ENCODE peak calls at places on chromosomes 1 and 21, in four cellular contexts. D, C, N and W are unnamed samples.
A peak's percentile ranks its signal among the peaks of the same experiment; 100 is the strongest.

GRCh38 chr1:171115280-171115897 is 24.7 kb downstream of the FMO3 start:
- DNase-seq in C (no peak), D (no peak), N (no peak), W (no peak)

GRCh38 chr1:161739865-161740566 is 9.6 kb upstream of the DUSP12 start:
- DNase-seq in C (no peak), D (no peak), N (no peak), W (no peak)

GRCh38 chr1:6037338-6037762 is 8.3 kb upstream of the KCNAB2 start:
- DNase-seq in D (no peak), C (peak; percentile 34), N (no peak), W (peak; percentile 44)

GRCh38 chr1:225694151-225694603 is 41.3 kb upstream of the ENAH start:
- DNase-seq in N (no peak), D (no peak), C (peak; percentile 56), W (peak; percentile 87)

GRCh38 chr1:107648071-107648470 is 316.9 kb downstream of the VAV3 start:
- DNase-seq in C (peak; percentile 78), N (no peak), D (no peak), W (no peak)

GRCh38 chr1:37574834-37575479 is 18.2 kb downstream of the DNALI1 start:
- DNase-seq in N (no peak), D (no peak), C (peak; percentile 91), W (no peak)

GRCh38 chr1:98496246-98496995 is 165.1 kb upstream of the SNX7 start:
- DNase-seq in N (no peak), C (peak; percentile 11), D (no peak), W (no peak)

GRCh38 chr1:200306954-200307754 is 102.7 kb downstream of the ZNF281 start:
- DNase-seq in D (no peak), N (no peak), C (peak; percentile 46), W (peak; percentile 42)

GRCh38 chr1:27968692-27969091 is 8.9 kb downstream of the XKR8 start:
- DNase-seq in N (no peak), D (no peak), C (peak; percentile 94), W (peak; percentile 7)

GRCh38 chr1:66253330-66253921 is 280.5 kb upstream of the SGIP1 start:
- DNase-seq in N (no peak), D (no peak), C (peak; percentile 85), W (peak; percentile 76)

GRCh38 chr1:226608699-226609505 is 60.3 kb downstream of the STUM start:
- DNase-seq in C (peak; percentile 59), N (peak; percentile 88), D (peak; percentile 89), W (peak; percentile 83)

GRCh38 chr21:39079617-39080016 is 103.6 kb downstream of the PSMG1 start:
- DNase-seq in D (no peak), N (no peak), C (peak; percentile 33), W (no peak)

GRCh38 chr1:164914208-164914607 is 355.2 kb downstream of the PBX1 start:
- DNase-seq in C (peak; percentile 57), N (no peak), D (no peak), W (peak; percentile 28)

GRCh38 chr1:43569175-43569574 is 38.5 kb downstream of the PTPRF start:
- DNase-seq in N (no peak), D (no peak), C (no peak), W (no peak)

GRCh38 chr1:230102472-230102871 is 35.4 kb downstream of the GALNT2 start:
- DNase-seq in N (no peak), D (no peak), C (no peak), W (no peak)

GRCh38 chr1:226487921-226488320 is 60.6 kb upstream of the STUM start:
- DNase-seq in D (peak; percentile 17), N (no peak), C (no peak), W (no peak)

GRCh38 chr1:193919827-193920226 is 733.4 kb upstream of the B3GALT2 start:
- DNase-seq in N (no peak), C (peak; percentile 22), D (no peak), W (peak; percentile 6)

GRCh38 chr1:32896451-32896850 is 4.7 kb downstream of the TMEM54 start:
- DNase-seq in N (no peak), D (no peak), C (no peak), W (no peak)

DNA sequence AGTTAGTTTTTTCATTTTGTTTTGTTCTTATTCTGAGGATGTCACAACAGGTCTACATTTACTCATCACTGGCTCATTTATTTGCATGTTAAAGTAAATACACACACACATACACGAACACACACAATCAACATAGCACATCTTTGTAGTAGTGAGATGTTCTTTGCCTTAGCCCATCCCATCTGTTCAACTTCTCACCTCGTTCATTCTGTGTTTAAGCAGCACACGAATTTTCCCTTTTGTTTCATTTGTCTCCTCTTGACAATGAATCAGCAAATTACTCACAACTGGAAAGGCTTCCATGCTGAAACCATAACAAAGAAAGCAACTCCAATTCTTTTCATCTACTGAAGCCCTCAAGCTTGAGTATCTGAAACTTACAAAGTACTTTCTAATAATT is 133.3 kb upstream of the CHRM3 start:
- DNase-seq in N (no peak), D (no peak), C (no peak), W (no peak)
- H4K5ac ChIP-seq in N (no peak overlapping the region), D (no peak overlapping the region), C (no peak overlapping the region), W (no peak overlapping the region)

DNA sequence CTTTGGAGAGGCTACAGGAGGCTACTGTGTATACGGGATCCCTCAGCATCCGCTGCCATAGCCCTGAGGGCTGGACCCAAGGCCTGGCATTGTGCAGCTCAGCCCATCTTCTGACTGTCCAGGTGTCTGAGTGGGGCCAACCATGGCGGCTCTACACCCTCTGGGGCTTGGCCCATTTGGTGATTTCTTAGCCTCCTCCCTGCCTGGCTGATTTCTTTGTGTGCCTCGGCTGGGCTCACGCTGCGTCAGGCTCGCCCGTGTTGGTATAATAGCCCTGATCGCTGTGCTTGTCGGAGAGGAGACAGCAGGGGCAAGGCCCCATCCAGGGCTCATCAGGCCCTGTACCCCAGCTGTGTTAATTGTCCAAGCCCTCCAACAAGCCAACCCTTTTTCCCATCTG is 44.0 kb downstream of the NAV1 start:
- DNase-seq in C (no peak), N (no peak), D (no peak), W (no peak)
- H3K4ac ChIP-seq in C (peak overlapping the region; percentile 69), N (no peak overlapping the region), D (no peak overlapping the region), W (no peak overlapping the region)

DNA sequence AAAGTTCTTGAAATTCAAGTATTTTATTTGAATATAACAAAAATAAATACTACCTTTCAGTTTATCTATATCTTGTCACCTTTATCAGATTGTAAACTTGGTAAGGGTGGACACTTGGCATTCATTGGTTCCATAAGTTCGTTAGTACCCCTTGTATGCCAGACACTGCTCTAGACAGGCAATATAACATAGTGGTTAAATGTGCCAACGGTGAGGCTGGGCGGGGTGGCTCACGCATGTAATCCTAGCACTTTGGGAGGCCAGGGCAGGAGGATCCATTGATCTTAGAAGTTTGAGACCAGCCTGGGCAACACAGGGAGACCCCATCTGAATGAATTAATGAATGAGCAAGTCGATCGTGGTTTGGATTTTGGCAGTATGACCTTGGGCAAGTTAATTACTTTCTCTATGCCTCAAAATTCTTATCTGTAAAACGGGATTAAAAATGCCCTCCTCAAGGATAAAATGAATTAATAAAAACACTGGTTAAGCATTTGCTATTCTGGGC is 26.3 kb upstream of the SH3D21 start:
- DNase-seq in N (no peak), D (no peak), C (no peak), W (no peak)
- H4K5ac ChIP-seq in N (no peak overlapping the region), D (no peak overlapping the region), C (no peak overlapping the region), W (no peak overlapping the region)

GRCh38 chr1:151327903-151328674 is 873 bp upstream of the PI4KB start:
- DNase-seq in N (peak; percentile 72), C (no peak), D (peak; percentile 59), W (peak; percentile 63)

GRCh38 chr1:151325231-151325630 is 2.0 kb downstream of the PI4KB start:
- DNase-seq in N (no peak), C (peak; percentile 22), D (no peak), W (no peak)

GRCh38 chr1:151325646-151326429 is 1.4 kb downstream of the PI4KB start:
- DNase-seq in C (peak; percentile 44), D (no peak), N (no peak), W (no peak)

GRCh38 chr1:151326619-151327222 is 495 bp downstream of the PI4KB start:
- DNase-seq in N (no peak), C (peak; percentile 49), D (no peak), W (peak; percentile 29)

GRCh38 chr1:151327223-151327902 is at the start of gene PI4KB:
- DNase-seq in C (peak; percentile 98), D (peak; percentile 95), N (peak; percentile 87), W (peak; percentile 100)
- H3K4ac ChIP-seq in C (peak within 1 kb of the TSS; percentile 94), D (no peak within 1 kb of the TSS), N (no peak within 1 kb of the TSS), W (no peak within 1 kb of the TSS)

GRCh38 chr1:2042830-2043773 is 7.1 kb upstream of the PRKCZ start:
- DNase-seq in N (no peak), D (no peak), C (no peak), W (no peak)
- H4K5ac ChIP-seq in N (no peak overlapping the region), D (no peak overlapping the region), C (no peak overlapping the region), W (no peak overlapping the region)

DNA sequence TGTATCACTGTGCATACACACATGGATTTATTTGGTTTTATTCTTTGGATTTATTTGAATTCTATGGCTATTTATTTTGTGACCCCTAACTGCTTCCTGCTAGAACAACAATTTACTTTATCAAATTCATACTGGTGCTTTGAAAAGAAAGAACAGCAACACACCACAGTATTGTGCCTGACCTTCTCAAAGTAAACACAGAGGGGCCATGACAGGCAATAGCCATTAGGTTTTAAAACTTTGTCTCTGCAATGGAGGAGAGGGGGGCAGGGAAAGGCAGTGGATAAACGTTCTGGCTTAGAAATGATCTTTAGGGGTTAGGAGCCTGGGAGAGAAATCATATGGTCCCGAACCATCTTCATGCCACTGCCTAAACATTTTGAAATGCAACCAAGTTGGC is 40.0 kb downstream of the PLPP3 start:
- DNase-seq in N (no peak), C (no peak), D (no peak), W (no peak)
- H3K4ac ChIP-seq in N (no peak overlapping the region), C (no peak overlapping the region), D (no peak overlapping the region), W (no peak overlapping the region)

GRCh38 chr1:197905699-197906351 is 3.4 kb downstream of the C1orf53 start:
- DNase-seq in N (no peak), D (no peak), C (no peak), W (no peak)

GRCh38 chr1:197910120-197911110 is 6.8 kb upstream of the LHX9 start:
- DNase-seq in C (no peak), N (peak; percentile 53), D (no peak), W (no peak)

GRCh38 chr1:197908695-197909336 is 6.4 kb downstream of the C1orf53 start:
- DNase-seq in D (no peak), C (no peak), N (peak; percentile 55), W (no peak)

GRCh38 chr1:197909346-197909745 is 6.9 kb downstream of the C1orf53 start:
- DNase-seq in C (no peak), D (no peak), N (no peak), W (no peak)

GRCh38 chr1:197907846-197908616 is 5.6 kb downstream of the C1orf53 start:
- DNase-seq in C (no peak), D (no peak), N (no peak), W (no peak)
- H4K5ac ChIP-seq in C (no peak overlapping the region), D (no peak overlapping the region), N (no peak overlapping the region), W (no peak overlapping the region)

DNA sequence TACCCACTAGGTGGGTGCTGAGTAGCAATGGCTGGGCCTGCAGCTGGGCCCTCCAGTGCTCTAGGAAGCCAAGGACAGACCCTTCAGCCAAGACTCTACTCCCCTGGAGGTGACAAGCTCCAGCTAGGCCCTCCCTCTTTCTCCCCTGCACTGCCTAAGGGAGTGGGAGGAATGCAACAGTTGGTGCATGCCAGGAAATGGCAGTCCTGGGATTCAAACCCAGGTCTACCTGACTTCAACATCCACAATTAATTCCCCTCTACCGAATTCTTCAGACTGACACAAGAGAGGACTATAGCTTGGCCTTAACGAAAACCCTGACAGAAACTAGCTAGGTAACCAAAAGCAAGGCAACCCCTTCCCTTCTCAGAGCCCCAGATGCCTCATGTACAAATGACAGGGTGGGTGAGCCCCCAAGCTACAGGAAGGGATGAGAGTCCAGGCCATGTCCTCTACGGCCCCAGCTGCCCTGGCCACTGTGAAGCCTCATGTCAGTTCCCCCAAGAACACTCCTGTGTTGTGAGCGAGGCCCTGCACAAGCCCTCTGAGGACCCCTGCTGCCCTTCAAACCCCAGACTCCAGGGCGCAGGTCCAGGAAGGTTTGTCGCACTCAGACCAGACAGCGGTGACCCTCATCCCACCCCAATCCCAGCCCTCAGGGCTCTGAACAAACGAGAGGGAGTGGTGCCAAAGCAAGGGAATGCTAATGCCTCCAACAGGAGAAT is 92.2 kb downstream of the MRPL37 start:
- DNase-seq in N (no peak), C (no peak), D (no peak), W (peak; percentile 32)
- H3K4ac ChIP-seq in N (no peak overlapping the region), C (no peak overlapping the region), D (no peak overlapping the region), W (no peak overlapping the region)